ENCODE peak calls at places on chromosomes 4 and X, in ten cellular contexts. Z, G, O, N, W, X, T, M, Y and L are unnamed samples.

GRCh38 chr4:56049428-56050212 is 100.9 kb downstream of the CEP135 start:
- DNase-seq in Y (no peak), X (peak), W (peak), G (no peak), T (no peak), N (no peak), M (peak), O (no peak), Z (no peak), L (no peak)

GRCh38 chr4:125243835-125244397 is 70.8 kb upstream of the FAT4 start:
- DNase-seq in Z (no peak), T (no peak), X (no peak), W (no peak), O (no peak), G (no peak), M (no peak), Y (no peak), N (no peak), L (no peak)

GRCh38 chrX:129665916-129666644 is 11.3 kb upstream of the APLN start:
- DNase-seq in O (no peak), M (peak), Z (no peak), T (no peak), W (peak), X (no peak), Y (peak), N (no peak), G (no peak), L (no peak)

GRCh38 chrX:83510466-83511181 is 2.5 kb downstream of the POU3F4 start:
- DNase-seq in Z (no peak), N (no peak), X (no peak), W (no peak), T (no peak), O (no peak), G (no peak), Y (no peak), M (no peak), L (no peak)

GRCh38 chrX:106168107-106168506 is at the start of gene PWWP3B:
- DNase-seq in O (peak), W (peak), G (peak), X (peak), M (no peak), T (peak), Z (no peak), N (no peak), Y (no peak), L (peak)

GRCh38 chrX:24672701-24673190 is 21.0 kb upstream of the POLA1 start:
- DNase-seq in G (peak), O (no peak), X (no peak), T (no peak), N (no peak), W (peak), M (no peak), Y (no peak), Z (no peak), L (no peak)

GRCh38 chr4:182578402-182578801 is 335.2 kb downstream of the TENM3 start:
- DNase-seq in Y (peak), T (no peak), X (no peak), O (no peak), M (peak), Z (no peak), G (no peak), N (no peak), W (no peak), L (no peak)

GRCh38 chr4:121938282-121939092 is 13.4 kb downstream of the TRPC3 start:
- DNase-seq in Z (no peak), G (no peak), N (no peak), W (no peak), Y (no peak), T (no peak), M (no peak), X (no peak), O (no peak), L (no peak)

GRCh38 chr4:125200556-125200955 is 114.2 kb upstream of the FAT4 start:
- DNase-seq in Y (no peak), T (no peak), W (no peak), M (no peak), O (no peak), N (no peak), X (no peak), Z (no peak), G (no peak), L (no peak)

GRCh38 chrX:87397103-87397886 is 120.3 kb upstream of the KLHL4 start:
- DNase-seq in Y (no peak), W (no peak), T (no peak), N (no peak), G (no peak), M (no peak), O (no peak), X (no peak), Z (no peak), L (no peak)

GRCh38 chrX:97597954-97598353 is 714.2 kb downstream of the RPA4 start:
- DNase-seq in O (no peak), W (no peak), M (no peak), Z (no peak), T (no peak), Y (no peak), X (no peak), G (no peak), N (no peak), L (no peak)

GRCh38 chr4:24734511-24734910 is 60.9 kb upstream of the SOD3 start:
- DNase-seq in G (no peak), O (no peak), T (no peak), N (no peak), Y (no peak), X (no peak), Z (no peak), M (no peak), W (no peak), L (no peak)

GRCh38 chrX:153379971-153380581 is 21.1 kb downstream of the PNMA6E start:
- DNase-seq in Y (no peak), N (no peak), Z (no peak), W (no peak), T (no peak), M (no peak), O (no peak), X (no peak), G (no peak), L (no peak)

GRCh38 chr4:88807499-88807898 is 109.9 kb upstream of the NAP1L5 start:
- DNase-seq in O (no peak), N (no peak), G (no peak), Y (no peak), Z (no peak), M (no peak), T (no peak), W (no peak), X (no peak), L (no peak)

GRCh38 chr4:8182858-8183725 is 16.0 kb upstream of the SH3TC1 start:
- DNase-seq in G (no peak), O (peak), Z (no peak), T (peak), M (peak), W (no peak), X (peak), N (no peak), Y (no peak), L (peak)

GRCh38 chr4:184453402-184454160 is 20.8 kb downstream of the IRF2 start:
- DNase-seq in O (no peak), Y (no peak), W (no peak), N (no peak), M (peak), T (peak), Z (no peak), G (no peak), X (peak), L (peak)

GRCh38 chrX:39726810-39727209 is 370.9 kb downstream of the BCOR start:
- DNase-seq in Y (no peak), M (no peak), X (no peak), G (no peak), Z (no peak), W (no peak), O (peak), N (peak), T (no peak), L (no peak)

GRCh38 chr4:189113389-189113888 is 827.2 kb upstream of the FRG1 start:
- DNase-seq in Z (no peak), T (no peak), W (no peak), G (no peak), M (no peak), X (no peak), Y (no peak), N (no peak), O (no peak), L (no peak)

GRCh38 chr4:41257901-41258300 is 1.2 kb downstream of the UCHL1 start:
- DNase-seq in G (no peak), M (no peak), X (no peak), N (no peak), Y (no peak), O (no peak), Z (no peak), W (no peak), T (no peak), L (no peak)

GRCh38 chr4:125085-125820 is 952 bp downstream of the ZNF718 start:
- DNase-seq in M (no peak), T (peak), Z (peak), Y (no peak), O (no peak), N (no peak), W (peak), G (no peak), X (peak), L (peak)

GRCh38 chr4:24753519-24753918 is 41.9 kb upstream of the SOD3 start:
- DNase-seq in X (no peak), Z (no peak), T (no peak), W (no peak), G (no peak), Y (peak), N (no peak), M (no peak), O (no peak), L (no peak)

GRCh38 chr4:89001647-89002518 is 55.1 kb downstream of the FAM13A start:
- DNase-seq in Y (no peak), X (no peak), W (no peak), O (no peak), M (no peak), Z (no peak), T (peak), G (no peak), N (no peak), L (no peak)

GRCh38 chr4:180041576-180041975 is 2201.6 kb upstream of the TENM3 start:
- DNase-seq in X (no peak), N (no peak), G (no peak), Y (no peak), O (no peak), M (no peak), W (no peak), Z (no peak), T (no peak), L (no peak)

GRCh38 chrX:17374619-17375360 is at the start of gene NHS:
- DNase-seq in N (no peak), M (peak), W (peak), O (peak), G (no peak), X (peak), Y (no peak), Z (no peak), T (peak), L (peak)

GRCh38 chr4:2811830-2812599 is 19.1 kb downstream of the SH3BP2 start:
- DNase-seq in Z (peak), Y (no peak), W (no peak), G (no peak), O (no peak), N (no peak), T (peak), X (peak), M (peak), L (no peak)

GRCh38 chr4:13411942-13412341 is 72.2 kb downstream of the RAB28 start:
- DNase-seq in Y (no peak), N (no peak), G (no peak), W (no peak), M (no peak), O (no peak), X (no peak), Z (no peak), T (no peak), L (no peak)

GRCh38 chr4:37628977-37629609 is 57.1 kb downstream of the RELL1 start:
- DNase-seq in T (peak), G (no peak), N (no peak), M (no peak), W (no peak), Y (no peak), O (peak), X (no peak), Z (peak), L (no peak)

GRCh38 chr4:102819588-102820365 is 7.6 kb downstream of the UBE2D3 start:
- DNase-seq in X (no peak), G (no peak), T (no peak), M (no peak), W (no peak), N (no peak), Y (no peak), Z (no peak), O (no peak), L (no peak)
- H3K27ac ChIP-seq in X (no peak), G (no peak), T (no peak), M (no peak), W (no peak), N (no peak), Y (no peak), Z (no peak), O (no peak), L (no peak)

GRCh38 chrX:63675716-63676115 is 109.3 kb downstream of the ARHGEF9 start:
- DNase-seq in T (no peak), O (no peak), N (no peak), Z (no peak), Y (no peak), X (no peak), M (no peak), W (no peak), G (no peak), L (no peak)

GRCh38 chrX:63679432-63679831 is 105.6 kb downstream of the ARHGEF9 start:
- DNase-seq in T (no peak), G (no peak), N (no peak), Y (no peak), M (no peak), X (no peak), Z (no peak), W (no peak), O (no peak), L (no peak)

DNA sequence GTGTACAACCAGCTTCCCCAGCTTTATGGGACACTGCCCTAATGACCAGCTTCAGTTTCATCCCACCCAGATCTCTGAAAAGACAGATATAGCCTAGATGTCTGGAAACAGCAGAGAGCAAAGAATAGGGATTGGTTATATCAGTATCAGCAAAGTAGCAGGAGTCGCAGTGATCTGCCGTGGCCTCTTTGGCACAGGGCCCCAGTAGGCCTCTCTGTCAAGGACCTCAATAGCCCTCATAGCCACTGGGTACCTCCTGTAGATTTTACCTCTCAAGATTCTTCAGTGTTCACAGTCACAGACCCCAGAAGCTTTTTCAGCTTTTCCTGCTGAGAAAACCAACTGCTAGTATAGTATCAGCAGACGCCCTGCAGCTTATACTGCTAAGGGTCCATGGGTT is 104.6 kb downstream of the ARHGEF9 start:
- DNase-seq in T (no peak), Y (no peak), G (no peak), X (no peak), M (no peak), O (no peak), N (no peak), Z (no peak), W (no peak), L (no peak)
- H3K27ac ChIP-seq in T (no peak), Y (no peak), G (no peak), X (no peak), M (no peak), O (no peak), N (no peak), Z (no peak), W (no peak), L (no peak)

GRCh38 chr4:4541661-4542570 is at the start of gene STX18:
- DNase-seq in N (no peak), Y (no peak), X (peak), M (peak), G (peak), T (peak), Z (peak), W (peak), O (peak), L (peak)
- H3K27ac ChIP-seq in N (no peak), Y (peak), X (peak), M (peak), G (peak), T (peak), Z (peak), W (peak), O (peak), L (peak)

DNA sequence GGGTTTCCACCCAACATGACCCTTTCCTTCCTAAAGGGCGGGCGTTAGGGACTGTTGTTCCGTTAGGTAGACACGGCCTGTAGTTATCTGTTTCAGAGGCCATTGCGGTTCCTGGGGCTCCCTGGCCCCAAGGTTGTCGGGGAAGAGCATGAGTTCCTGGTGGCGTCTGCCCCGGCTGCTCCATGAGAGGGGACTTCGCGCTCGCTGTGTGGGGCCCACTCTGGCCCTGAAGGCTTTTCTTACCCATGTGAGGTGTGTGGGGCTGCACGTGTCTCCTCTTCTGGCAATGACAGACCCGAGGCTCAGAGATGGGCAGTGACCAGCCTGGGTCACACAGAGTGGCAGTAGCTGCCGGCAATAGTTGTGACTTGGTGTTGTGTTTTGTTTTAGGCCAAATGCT is 9.1 kb downstream of the TADA2B start:
- DNase-seq in Y (no peak), Z (no peak), W (no peak), M (no peak), N (no peak), G (no peak), T (no peak), X (no peak), O (no peak), L (no peak)
- H3K27ac ChIP-seq in Y (no peak), Z (peak), W (no peak), M (no peak), N (no peak), G (peak), T (no peak), X (no peak), O (no peak), L (no peak)

GRCh38 chrX:11546917-11547316 is 118.8 kb downstream of the ARHGAP6 start:
- DNase-seq in M (no peak), Y (no peak), X (no peak), Z (no peak), T (no peak), W (no peak), N (no peak), O (no peak), G (no peak), L (no peak)

GRCh38 chrX:11541510-11541909 is 124.2 kb downstream of the ARHGAP6 start:
- DNase-seq in Y (no peak), M (no peak), Z (no peak), O (no peak), G (no peak), T (no peak), W (no peak), X (no peak), N (no peak), L (no peak)

GRCh38 chrX:11540532-11541377 is 125.0 kb downstream of the ARHGAP6 start:
- DNase-seq in M (no peak), X (no peak), N (no peak), O (no peak), Z (no peak), T (no peak), W (no peak), G (no peak), Y (no peak), L (no peak)

DNA sequence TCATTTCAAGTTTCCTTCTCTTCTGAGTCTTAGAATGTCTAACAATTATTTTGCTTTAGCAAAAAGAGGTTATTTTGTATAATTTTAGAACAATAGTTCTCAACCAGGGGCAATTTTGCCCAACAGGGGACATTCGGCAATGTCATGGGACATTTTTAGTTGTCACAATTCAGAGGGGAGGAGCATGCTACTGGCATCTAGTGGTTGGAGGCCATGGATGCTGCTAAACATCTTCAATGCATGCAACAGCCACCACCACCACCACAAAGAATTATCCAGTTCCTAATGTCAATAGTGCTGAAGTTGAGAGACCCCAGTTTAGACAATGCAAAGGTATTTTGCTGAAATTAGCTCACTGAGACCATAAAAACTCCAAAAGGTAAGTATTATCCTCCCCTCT is 122.5 kb downstream of the ARHGAP6 start:
- DNase-seq in M (no peak), G (no peak), Y (no peak), W (no peak), Z (no peak), X (no peak), T (no peak), O (no peak), N (no peak), L (no peak)
- H3K27ac ChIP-seq in M (no peak), G (no peak), Y (no peak), W (no peak), Z (no peak), X (no peak), T (no peak), O (no peak), N (no peak), L (no peak)

DNA sequence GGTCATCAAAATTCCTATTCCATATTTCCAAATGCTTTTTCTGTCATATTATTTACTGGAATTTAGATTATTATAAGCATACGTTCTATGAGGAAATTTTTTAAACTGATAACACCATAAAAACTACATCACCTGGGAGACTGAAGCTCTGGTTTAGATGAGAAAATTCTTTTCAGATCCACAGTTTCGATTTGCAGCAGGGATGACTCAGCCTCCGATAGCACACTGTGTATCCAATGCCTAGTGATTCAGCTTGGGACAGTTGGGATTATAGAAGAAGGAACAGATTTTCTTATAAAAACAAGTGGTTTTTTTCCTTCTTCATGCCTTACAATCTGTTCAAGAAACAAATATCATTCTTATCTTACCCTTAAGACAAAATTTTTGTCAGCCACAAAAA is 129.0 kb downstream of the FBXO8 start:
- DNase-seq in N (no peak), Y (no peak), Z (no peak), X (no peak), O (no peak), M (peak), W (no peak), G (no peak), T (no peak), L (no peak)
- H3K27ac ChIP-seq in N (peak), Y (no peak), Z (no peak), X (peak), O (no peak), M (no peak), W (no peak), G (no peak), T (no peak), L (no peak)

GRCh38 chr4:38674206-38675144 is 10.5 kb downstream of the KLF3 start:
- DNase-seq in G (no peak), T (no peak), N (no peak), Z (no peak), W (no peak), O (no peak), Y (no peak), X (peak), M (no peak), L (no peak)
- H3K27ac ChIP-seq in G (no peak), T (peak), N (no peak), Z (no peak), W (peak), O (peak), Y (peak), X (peak), M (no peak), L (peak)

DNA sequence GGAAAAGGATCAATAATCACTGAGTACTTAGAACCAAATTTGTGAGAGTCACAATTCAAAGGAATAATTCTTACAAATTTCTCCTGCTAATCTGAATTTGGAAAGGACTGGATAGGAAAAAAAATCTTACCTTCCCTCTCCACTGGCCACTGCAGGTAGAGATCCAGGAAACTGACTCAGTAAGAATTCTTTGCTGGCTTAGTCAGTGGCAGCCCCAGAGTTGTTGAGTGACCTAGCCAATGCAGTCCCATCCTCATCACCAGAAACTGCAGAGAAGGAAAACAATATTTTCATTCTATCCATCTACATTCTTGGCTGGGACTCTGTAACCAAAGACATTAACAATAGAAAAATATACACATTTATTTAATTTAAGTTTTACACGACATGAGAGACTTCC is 572.0 kb downstream of the ADGRL3 start:
- DNase-seq in G (no peak), Y (no peak), X (no peak), T (no peak), W (no peak), M (no peak), Z (no peak), O (no peak), N (no peak), L (no peak)
- H3K27ac ChIP-seq in G (no peak), Y (no peak), X (no peak), T (no peak), W (no peak), M (no peak), Z (no peak), O (no peak), N (no peak), L (no peak)